ENCODE peak calls at places on chromosomes 13 and 19, in eight cellular contexts. One of them, this sample, is unnamed.

GRCh38 chr19:38664503-38665211 is 17.2 kb downstream of the ACTN4 start:
- DNase-seq in psoas muscle: no peak
- DNase-seq in heart left ventricle: peak
- DNase-seq in ovary: no peak
- DNase-seq in Peyer's patch: no peak
- DNase-seq in GM23248: no peak
- DNase-seq in transverse colon: no peak
- DNase-seq in heart right ventricle: no peak
- DNase-seq in this sample: no peak

GRCh38 chr19:4567584-4568071 is 8.1 kb upstream of the SEMA6B start:
- DNase-seq in psoas muscle: peak
- DNase-seq in heart left ventricle: peak
- DNase-seq in ovary: peak
- DNase-seq in Peyer's patch: peak
- DNase-seq in GM23248: peak
- DNase-seq in transverse colon: peak
- DNase-seq in heart right ventricle: peak
- DNase-seq in this sample: no peak

GRCh38 chr19:50158577-50158976 is 4.5 kb downstream of the IZUMO2 start:
- DNase-seq in psoas muscle: no peak
- DNase-seq in heart left ventricle: no peak
- DNase-seq in ovary: no peak
- DNase-seq in Peyer's patch: no peak
- DNase-seq in GM23248: no peak
- DNase-seq in transverse colon: no peak
- DNase-seq in heart right ventricle: no peak
- DNase-seq in this sample: no peak

GRCh38 chr19:46860846-46861690 is at the start of gene ARHGAP35:
- DNase-seq in psoas muscle: no peak
- DNase-seq in heart left ventricle: no peak
- DNase-seq in ovary: peak
- DNase-seq in Peyer's patch: peak
- DNase-seq in GM23248: peak
- DNase-seq in transverse colon: peak
- DNase-seq in heart right ventricle: no peak
- DNase-seq in this sample: no peak

GRCh38 chr19:35346193-35347052 is 1.3 kb upstream of the FFAR1 start:
- DNase-seq in psoas muscle: no peak
- DNase-seq in heart left ventricle: no peak
- DNase-seq in ovary: peak
- DNase-seq in Peyer's patch: peak
- DNase-seq in GM23248: no peak
- DNase-seq in transverse colon: peak
- DNase-seq in heart right ventricle: no peak
- DNase-seq in this sample: peak

GRCh38 chr19:35754365-35755139 is 2.3 kb downstream of the HSPB6 start:
- DNase-seq in psoas muscle: no peak
- DNase-seq in heart left ventricle: no peak
- DNase-seq in ovary: peak
- DNase-seq in Peyer's patch: no peak
- DNase-seq in GM23248: no peak
- DNase-seq in transverse colon: peak
- DNase-seq in heart right ventricle: no peak
- DNase-seq in this sample: no peak

GRCh38 chr13:20400774-20401173 is 124.9 kb downstream of the CRYL1 start:
- DNase-seq in psoas muscle: no peak
- DNase-seq in heart left ventricle: no peak
- DNase-seq in ovary: no peak
- DNase-seq in Peyer's patch: no peak
- DNase-seq in GM23248: peak
- DNase-seq in transverse colon: no peak
- DNase-seq in heart right ventricle: no peak
- DNase-seq in this sample: no peak

GRCh38 chr19:7602935-7603497 is 7.4 kb downstream of the CAMSAP3 start:
- DNase-seq in psoas muscle: no peak
- DNase-seq in heart left ventricle: no peak
- DNase-seq in ovary: no peak
- DNase-seq in Peyer's patch: no peak
- DNase-seq in GM23248: no peak
- DNase-seq in transverse colon: no peak
- DNase-seq in heart right ventricle: no peak
- DNase-seq in this sample: no peak

GRCh38 chr13:60572003-60572792 is 175.2 kb downstream of the TDRD3 start:
- DNase-seq in psoas muscle: no peak
- DNase-seq in heart left ventricle: no peak
- DNase-seq in ovary: no peak
- DNase-seq in Peyer's patch: no peak
- DNase-seq in GM23248: peak
- DNase-seq in transverse colon: no peak
- DNase-seq in heart right ventricle: no peak
- DNase-seq in this sample: no peak

GRCh38 chr19:30145467-30145866 is 203.4 kb downstream of the URI1 start:
- DNase-seq in psoas muscle: no peak
- DNase-seq in heart left ventricle: no peak
- DNase-seq in ovary: no peak
- DNase-seq in Peyer's patch: no peak
- DNase-seq in GM23248: no peak
- DNase-seq in transverse colon: no peak
- DNase-seq in heart right ventricle: no peak
- DNase-seq in this sample: no peak

GRCh38 chr19:44113138-44113783 is at the start of gene ZNF225:
- DNase-seq in psoas muscle: peak
- DNase-seq in heart left ventricle: peak
- DNase-seq in ovary: peak
- DNase-seq in Peyer's patch: peak
- DNase-seq in GM23248: peak
- DNase-seq in transverse colon: peak
- DNase-seq in heart right ventricle: peak
- DNase-seq in this sample: peak

GRCh38 chr19:44113784-44114390 is 688 bp downstream of the ZNF225 start:
- DNase-seq in psoas muscle: no peak
- DNase-seq in heart left ventricle: no peak
- DNase-seq in ovary: no peak
- DNase-seq in Peyer's patch: no peak
- DNase-seq in GM23248: peak
- DNase-seq in transverse colon: peak
- DNase-seq in heart right ventricle: peak
- DNase-seq in this sample: no peak

GRCh38 chr19:44112802-44113137 is 429 bp upstream of the ZNF225 start:
- DNase-seq in psoas muscle: no peak
- DNase-seq in heart left ventricle: no peak
- DNase-seq in ovary: no peak
- DNase-seq in Peyer's patch: no peak
- DNase-seq in GM23248: no peak
- DNase-seq in transverse colon: no peak
- DNase-seq in heart right ventricle: no peak
- DNase-seq in this sample: no peak

GRCh38 chr19:44109458-44109857 is 3.7 kb upstream of the ZNF225 start:
- DNase-seq in psoas muscle: no peak
- DNase-seq in heart left ventricle: no peak
- DNase-seq in ovary: no peak
- DNase-seq in Peyer's patch: no peak
- DNase-seq in GM23248: no peak
- DNase-seq in transverse colon: no peak
- DNase-seq in heart right ventricle: no peak
- DNase-seq in this sample: no peak

DNA sequence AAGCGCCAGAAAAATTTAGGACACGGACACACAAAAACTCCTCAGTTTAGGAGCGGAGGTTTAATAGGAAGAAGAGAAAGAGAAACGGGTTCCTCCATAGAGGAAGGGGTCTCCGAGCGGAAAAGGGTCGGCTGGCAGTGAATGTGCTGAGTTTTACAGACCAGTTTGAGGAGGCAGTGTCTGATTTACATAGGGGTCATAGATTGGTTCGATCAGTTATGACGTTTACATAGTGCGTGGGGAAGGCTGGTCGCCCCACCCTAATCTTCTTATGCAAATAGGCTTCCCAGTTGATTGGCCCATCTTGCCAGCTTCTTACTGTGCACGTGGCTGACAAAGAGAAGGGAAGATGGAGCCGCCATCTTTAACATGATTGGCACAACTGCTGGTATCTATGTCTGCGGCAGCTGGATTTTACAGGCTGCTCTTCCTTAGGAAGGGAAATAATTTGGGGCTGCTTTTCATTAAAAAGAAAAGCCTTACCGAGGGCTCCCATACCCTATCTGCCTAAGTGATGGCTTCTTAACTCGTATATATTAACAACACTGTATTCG is 1.2 kb upstream of the ZNF225 start:
- DNase-seq in psoas muscle: no peak
- DNase-seq in heart left ventricle: no peak
- DNase-seq in ovary: no peak
- DNase-seq in Peyer's patch: no peak
- DNase-seq in GM23248: peak
- DNase-seq in transverse colon: no peak
- DNase-seq in heart right ventricle: no peak
- DNase-seq in this sample: no peak
- H3K4me3 ChIP-seq in psoas muscle: peak
- H3K4me3 ChIP-seq in heart left ventricle: peak
- H3K4me3 ChIP-seq in ovary: peak
- H3K4me3 ChIP-seq in Peyer's patch: no peak
- H3K4me3 ChIP-seq in GM23248: peak
- H3K4me3 ChIP-seq in transverse colon: peak
- H3K4me3 ChIP-seq in heart right ventricle: peak
- H3K4me3 ChIP-seq in this sample: no peak

GRCh38 chr19:51410950-51411748 is 6.3 kb downstream of the SIGLEC10 start:
- DNase-seq in psoas muscle: no peak
- DNase-seq in heart left ventricle: no peak
- DNase-seq in ovary: no peak
- DNase-seq in Peyer's patch: no peak
- DNase-seq in GM23248: no peak
- DNase-seq in transverse colon: no peak
- DNase-seq in heart right ventricle: no peak
- DNase-seq in this sample: no peak
- H3K4me3 ChIP-seq in psoas muscle: no peak
- H3K4me3 ChIP-seq in heart left ventricle: no peak
- H3K4me3 ChIP-seq in ovary: no peak
- H3K4me3 ChIP-seq in Peyer's patch: no peak
- H3K4me3 ChIP-seq in GM23248: no peak
- H3K4me3 ChIP-seq in transverse colon: no peak
- H3K4me3 ChIP-seq in heart right ventricle: no peak
- H3K4me3 ChIP-seq in this sample: no peak

DNA sequence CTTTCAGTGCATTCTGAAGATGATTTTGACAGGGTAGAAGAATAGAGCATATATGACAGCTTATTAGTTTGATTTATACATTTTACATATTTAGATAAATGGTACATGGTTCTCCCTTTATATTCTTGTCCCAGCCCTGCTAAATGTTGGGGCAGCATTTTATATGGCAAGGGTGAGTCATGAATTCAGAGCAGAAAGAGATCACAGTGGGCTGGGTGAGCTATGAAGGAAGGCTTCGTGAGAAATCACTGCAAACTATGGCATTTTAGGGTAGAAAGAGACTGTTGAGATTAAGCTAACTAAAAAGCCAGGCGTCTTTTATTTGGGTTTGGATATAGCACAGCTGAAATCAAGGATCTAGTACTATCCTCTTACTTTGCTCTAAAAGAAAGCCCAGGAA is 23.9 kb upstream of the METTL21C start:
- DNase-seq in psoas muscle: no peak
- DNase-seq in heart left ventricle: no peak
- DNase-seq in ovary: no peak
- DNase-seq in Peyer's patch: no peak
- DNase-seq in GM23248: peak
- DNase-seq in transverse colon: no peak
- DNase-seq in heart right ventricle: no peak
- DNase-seq in this sample: no peak
- H3K4me3 ChIP-seq in psoas muscle: no peak
- H3K4me3 ChIP-seq in heart left ventricle: no peak
- H3K4me3 ChIP-seq in ovary: no peak
- H3K4me3 ChIP-seq in Peyer's patch: no peak
- H3K4me3 ChIP-seq in GM23248: no peak
- H3K4me3 ChIP-seq in transverse colon: no peak
- H3K4me3 ChIP-seq in heart right ventricle: no peak
- H3K4me3 ChIP-seq in this sample: no peak

GRCh38 chr13:45702088-45702487 is at the start of gene CBY2:
- DNase-seq in psoas muscle: no peak
- DNase-seq in heart left ventricle: no peak
- DNase-seq in ovary: no peak
- DNase-seq in Peyer's patch: no peak
- DNase-seq in GM23248: no peak
- DNase-seq in transverse colon: no peak
- DNase-seq in heart right ventricle: no peak
- DNase-seq in this sample: no peak
- H3K4me3 ChIP-seq in psoas muscle: no peak
- H3K4me3 ChIP-seq in heart left ventricle: no peak
- H3K4me3 ChIP-seq in ovary: no peak
- H3K4me3 ChIP-seq in Peyer's patch: no peak
- H3K4me3 ChIP-seq in GM23248: no peak
- H3K4me3 ChIP-seq in transverse colon: no peak
- H3K4me3 ChIP-seq in heart right ventricle: no peak
- H3K4me3 ChIP-seq in this sample: no peak

GRCh38 chr13:37037231-37037630 is 22.3 kb downstream of the SUPT20H start:
- DNase-seq in psoas muscle: no peak
- DNase-seq in heart left ventricle: no peak
- DNase-seq in ovary: no peak
- DNase-seq in Peyer's patch: no peak
- DNase-seq in GM23248: no peak
- DNase-seq in transverse colon: no peak
- DNase-seq in heart right ventricle: no peak
- DNase-seq in this sample: no peak
- H3K4me3 ChIP-seq in psoas muscle: no peak
- H3K4me3 ChIP-seq in heart left ventricle: no peak
- H3K4me3 ChIP-seq in ovary: no peak
- H3K4me3 ChIP-seq in Peyer's patch: no peak
- H3K4me3 ChIP-seq in GM23248: no peak
- H3K4me3 ChIP-seq in transverse colon: no peak
- H3K4me3 ChIP-seq in heart right ventricle: no peak
- H3K4me3 ChIP-seq in this sample: no peak

GRCh38 chr19:590396-590745 is 690 bp downstream of the HCN2 start:
- DNase-seq in psoas muscle: no peak
- DNase-seq in heart left ventricle: no peak
- DNase-seq in ovary: no peak
- DNase-seq in Peyer's patch: no peak
- DNase-seq in GM23248: peak
- DNase-seq in transverse colon: no peak
- DNase-seq in heart right ventricle: no peak
- DNase-seq in this sample: no peak

GRCh38 chr19:592101-592500 is 2.4 kb downstream of the HCN2 start:
- DNase-seq in psoas muscle: no peak
- DNase-seq in heart left ventricle: no peak
- DNase-seq in ovary: no peak
- DNase-seq in Peyer's patch: no peak
- DNase-seq in GM23248: no peak
- DNase-seq in transverse colon: no peak
- DNase-seq in heart right ventricle: no peak
- DNase-seq in this sample: no peak

GRCh38 chr19:590750-591098 is 1.0 kb downstream of the HCN2 start:
- DNase-seq in psoas muscle: no peak
- DNase-seq in heart left ventricle: no peak
- DNase-seq in ovary: no peak
- DNase-seq in Peyer's patch: no peak
- DNase-seq in GM23248: no peak
- DNase-seq in transverse colon: no peak
- DNase-seq in heart right ventricle: no peak
- DNase-seq in this sample: no peak

GRCh38 chr19:589693-590395 is at the start of gene HCN2:
- DNase-seq in psoas muscle: no peak
- DNase-seq in heart left ventricle: no peak
- DNase-seq in ovary: no peak
- DNase-seq in Peyer's patch: no peak
- DNase-seq in GM23248: peak
- DNase-seq in transverse colon: no peak
- DNase-seq in heart right ventricle: no peak
- DNase-seq in this sample: no peak

GRCh38 chr19:591099-591958 is 1.6 kb downstream of the HCN2 start:
- DNase-seq in psoas muscle: no peak
- DNase-seq in heart left ventricle: no peak
- DNase-seq in ovary: peak
- DNase-seq in Peyer's patch: no peak
- DNase-seq in GM23248: peak
- DNase-seq in transverse colon: no peak
- DNase-seq in heart right ventricle: no peak
- DNase-seq in this sample: no peak
- H3K4me3 ChIP-seq in psoas muscle: no peak
- H3K4me3 ChIP-seq in heart left ventricle: no peak
- H3K4me3 ChIP-seq in ovary: no peak
- H3K4me3 ChIP-seq in Peyer's patch: no peak
- H3K4me3 ChIP-seq in GM23248: no peak
- H3K4me3 ChIP-seq in transverse colon: no peak
- H3K4me3 ChIP-seq in heart right ventricle: peak
- H3K4me3 ChIP-seq in this sample: no peak